ENCODE peak calls at places on chromosomes 4 and X, in ten cellular contexts. Q, U, N, G, E, D, L, S, A and T are unnamed samples.

GRCh38 chr4:26083987-26084386 is 170.0 kb downstream of the SMIM20 start:
- DNase-seq in U (no peak), E (peak), S (peak), Q (peak), G (no peak), N (no peak), L (peak), D (no peak), A (peak), T (peak)

GRCh38 chr4:7398104-7398423 is 36.7 kb downstream of the PSAPL1 start:
- DNase-seq in Q (peak), A (peak), E (no peak), U (peak), S (peak), L (peak), D (no peak), N (no peak), G (no peak), T (peak)

GRCh38 chrX:80876877-80877276 is 67.2 kb upstream of the BRWD3 start:
- DNase-seq in D (no peak), S (peak), U (no peak), Q (peak), N (peak), A (peak), G (no peak), E (peak), L (peak), T (peak)

GRCh38 chrX:39112143-39112542 is 310.9 kb downstream of the MID1IP1 start:
- DNase-seq in A (peak), E (peak), L (peak), N (no peak), Q (no peak), S (no peak), U (no peak), D (no peak), G (no peak), T (no peak)

GRCh38 chr4:91502365-91502764 is 801.4 kb upstream of the GRID2 start:
- DNase-seq in Q (no peak), N (peak), D (no peak), S (peak), G (no peak), U (no peak), E (no peak), A (no peak), L (peak), T (peak)

GRCh38 chrX:104195489-104196084 is 29.3 kb downstream of the FAM199X start:
- DNase-seq in U (no peak), D (no peak), S (peak), Q (peak), G (no peak), L (peak), N (no peak), E (peak), A (peak), T (peak)

GRCh38 chr4:159155119-159155518 is 52.2 kb downstream of the RAPGEF2 start:
- DNase-seq in L (no peak), S (no peak), E (no peak), D (no peak), Q (no peak), A (no peak), U (no peak), N (no peak), G (no peak), T (no peak)

GRCh38 chrX:41010188-41010846 is 74.9 kb upstream of the USP9X start:
- DNase-seq in G (peak), N (no peak), Q (peak), E (peak), U (peak), L (peak), A (peak), D (peak), S (peak), T (peak)

GRCh38 chrX:69015564-69016218 is 149.6 kb downstream of the PJA1 start:
- DNase-seq in G (no peak), L (no peak), A (no peak), U (peak), S (no peak), Q (no peak), E (no peak), D (no peak), N (no peak), T (no peak)

GRCh38 chr4:35639929-35640328 is 604.4 kb downstream of the ARAP2 start:
- DNase-seq in L (no peak), E (no peak), A (no peak), G (no peak), N (no peak), D (no peak), S (no peak), Q (no peak), U (no peak), T (no peak)

GRCh38 chr4:82705881-82706280 is 92.7 kb downstream of the SCD5 start:
- DNase-seq in S (no peak), L (no peak), D (no peak), Q (peak), E (no peak), A (peak), U (no peak), G (no peak), N (no peak), T (peak)

GRCh38 chr4:159250751-159251325 is 148.0 kb downstream of the RAPGEF2 start:
- DNase-seq in G (no peak), Q (no peak), L (no peak), S (no peak), N (no peak), U (no peak), D (peak), E (no peak), A (no peak), T (no peak)

GRCh38 chrX:153794897-153795816 is 689 bp downstream of the SSR4 start:
- DNase-seq in S (no peak), N (no peak), Q (peak), G (no peak), U (no peak), A (no peak), L (peak), E (peak), D (no peak), T (peak)

GRCh38 chrX:51694254-51694653 is 11.6 kb upstream of the CENPVL2 start:
- DNase-seq in U (no peak), A (no peak), D (no peak), S (no peak), L (no peak), N (no peak), Q (no peak), G (no peak), E (no peak), T (no peak)